ENCODE peak calls at places on chromosome 13, in nine cellular contexts. One of them, this sample, is unnamed.

GRCh38 chr13:39370554-39370953 is 232.4 kb downstream of the LHFPL6 start:
- DNase-seq in astrocyte of the spinal cord: no peak
- DNase-seq in HFF-Myc: no peak
- DNase-seq in thyroid gland: no peak
- DNase-seq in gastrocnemius medialis: no peak
- DNase-seq in right lobe of liver: no peak
- DNase-seq in brain microvascular endothelial cell: no peak
- DNase-seq in fibroblast of pulmonary artery: no peak
- DNase-seq in AG10803: peak; percentile 78
- DNase-seq in this sample: no peak

GRCh38 chr13:53250272-53250875 is 221.8 kb downstream of the OLFM4 start:
- DNase-seq in HFF-Myc: peak; percentile 38
- DNase-seq in right lobe of liver: no peak
- DNase-seq in AG10803: peak; percentile 75
- DNase-seq in astrocyte of the spinal cord: peak; percentile 72
- DNase-seq in fibroblast of pulmonary artery: peak; percentile 83
- DNase-seq in gastrocnemius medialis: no peak
- DNase-seq in brain microvascular endothelial cell: peak; percentile 52
- DNase-seq in thyroid gland: no peak
- DNase-seq in this sample: no peak

GRCh38 chr13:23579886-23580706 is 9.9 kb downstream of the TNFRSF19 start:
- DNase-seq in AG10803: no peak
- DNase-seq in astrocyte of the spinal cord: peak; percentile 29
- DNase-seq in thyroid gland: no peak
- DNase-seq in fibroblast of pulmonary artery: no peak
- DNase-seq in brain microvascular endothelial cell: no peak
- DNase-seq in gastrocnemius medialis: no peak
- DNase-seq in right lobe of liver: no peak
- DNase-seq in HFF-Myc: no peak
- DNase-seq in this sample: no peak

GRCh38 chr13:26449063-26449848 is 108.2 kb upstream of the WASF3 start:
- DNase-seq in HFF-Myc: no peak
- DNase-seq in AG10803: peak; percentile 29
- DNase-seq in brain microvascular endothelial cell: no peak
- DNase-seq in fibroblast of pulmonary artery: no peak
- DNase-seq in gastrocnemius medialis: no peak
- DNase-seq in thyroid gland: no peak
- DNase-seq in astrocyte of the spinal cord: no peak
- DNase-seq in right lobe of liver: no peak
- DNase-seq in this sample: no peak

GRCh38 chr13:100852146-100852545 is 177.6 kb upstream of the TMTC4 start:
- DNase-seq in AG10803: no peak
- DNase-seq in thyroid gland: no peak
- DNase-seq in right lobe of liver: peak; percentile 67
- DNase-seq in gastrocnemius medialis: no peak
- DNase-seq in HFF-Myc: no peak
- DNase-seq in astrocyte of the spinal cord: no peak
- DNase-seq in brain microvascular endothelial cell: no peak
- DNase-seq in fibroblast of pulmonary artery: no peak
- DNase-seq in this sample: no peak

GRCh38 chr13:66102864-66103263 is 1127.3 kb downstream of the PCDH9 start:
- DNase-seq in astrocyte of the spinal cord: peak; percentile 24
- DNase-seq in gastrocnemius medialis: no peak
- DNase-seq in right lobe of liver: no peak
- DNase-seq in brain microvascular endothelial cell: no peak
- DNase-seq in HFF-Myc: no peak
- DNase-seq in thyroid gland: no peak
- DNase-seq in AG10803: peak; percentile 7
- DNase-seq in fibroblast of pulmonary artery: peak; percentile 43
- DNase-seq in this sample: no peak

GRCh38 chr13:49810825-49811526 is 18.5 kb upstream of the KPNA3 start:
- DNase-seq in right lobe of liver: no peak
- DNase-seq in fibroblast of pulmonary artery: peak; percentile 71
- DNase-seq in AG10803: peak; percentile 15
- DNase-seq in gastrocnemius medialis: peak; percentile 27
- DNase-seq in HFF-Myc: no peak
- DNase-seq in brain microvascular endothelial cell: peak; percentile 46
- DNase-seq in thyroid gland: no peak
- DNase-seq in astrocyte of the spinal cord: no peak
- DNase-seq in this sample: no peak

GRCh38 chr13:112254061-112254818 is 121.9 kb upstream of the SPACA7 start:
- DNase-seq in brain microvascular endothelial cell: no peak
- DNase-seq in AG10803: no peak
- DNase-seq in gastrocnemius medialis: no peak
- DNase-seq in thyroid gland: no peak
- DNase-seq in fibroblast of pulmonary artery: no peak
- DNase-seq in right lobe of liver: no peak
- DNase-seq in HFF-Myc: no peak
- DNase-seq in astrocyte of the spinal cord: no peak
- DNase-seq in this sample: no peak

GRCh38 chr13:49830721-49831120 is 38.2 kb upstream of the KPNA3 start:
- DNase-seq in gastrocnemius medialis: no peak
- DNase-seq in brain microvascular endothelial cell: no peak
- DNase-seq in fibroblast of pulmonary artery: no peak
- DNase-seq in astrocyte of the spinal cord: no peak
- DNase-seq in thyroid gland: no peak
- DNase-seq in right lobe of liver: no peak
- DNase-seq in AG10803: no peak
- DNase-seq in HFF-Myc: no peak
- DNase-seq in this sample: no peak

GRCh38 chr13:90576067-90576466 is 771.4 kb upstream of the MIR17HG start:
- DNase-seq in astrocyte of the spinal cord: no peak
- DNase-seq in AG10803: no peak
- DNase-seq in thyroid gland: no peak
- DNase-seq in fibroblast of pulmonary artery: no peak
- DNase-seq in brain microvascular endothelial cell: no peak
- DNase-seq in HFF-Myc: no peak
- DNase-seq in gastrocnemius medialis: no peak
- DNase-seq in right lobe of liver: no peak
- DNase-seq in this sample: no peak

DNA sequence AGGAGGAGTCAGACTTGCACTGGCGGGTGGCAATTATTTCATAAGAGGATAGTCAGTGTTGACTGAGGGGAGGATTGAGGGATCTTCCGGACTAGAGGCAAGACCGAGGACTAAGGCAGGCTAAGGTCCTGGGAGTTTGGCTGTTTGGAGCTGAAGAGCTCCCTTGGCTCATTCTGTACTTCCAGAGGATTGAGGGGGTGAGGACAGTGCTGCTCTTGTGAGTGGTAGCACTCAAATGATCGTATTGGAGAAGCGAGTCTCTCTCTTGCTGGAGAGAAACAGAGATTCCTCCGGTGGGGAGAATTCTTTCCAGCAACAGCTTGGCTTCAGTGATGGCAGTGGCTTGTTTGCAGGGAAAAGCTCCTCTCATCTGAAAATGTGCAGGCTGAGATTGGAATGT is 47.1 kb downstream of the ING1 start:
- DNase-seq in brain microvascular endothelial cell: no peak
- DNase-seq in thyroid gland: no peak
- DNase-seq in astrocyte of the spinal cord: no peak
- DNase-seq in fibroblast of pulmonary artery: no peak
- DNase-seq in right lobe of liver: no peak
- DNase-seq in gastrocnemius medialis: no peak
- DNase-seq in HFF-Myc: no peak
- DNase-seq in AG10803: no peak
- DNase-seq in this sample: no peak
- TF ChIP-seq CTCF in brain microvascular endothelial cell: no peak
- TF ChIP-seq CTCF in thyroid gland: no peak
- TF ChIP-seq CTCF in astrocyte of the spinal cord: no peak
- TF ChIP-seq CTCF in fibroblast of pulmonary artery: no peak
- TF ChIP-seq CTCF in right lobe of liver: no peak
- TF ChIP-seq CTCF in gastrocnemius medialis: no peak
- TF ChIP-seq CTCF in HFF-Myc: no peak
- TF ChIP-seq CTCF in AG10803: no peak
- TF ChIP-seq CTCF in this sample: no peak

DNA sequence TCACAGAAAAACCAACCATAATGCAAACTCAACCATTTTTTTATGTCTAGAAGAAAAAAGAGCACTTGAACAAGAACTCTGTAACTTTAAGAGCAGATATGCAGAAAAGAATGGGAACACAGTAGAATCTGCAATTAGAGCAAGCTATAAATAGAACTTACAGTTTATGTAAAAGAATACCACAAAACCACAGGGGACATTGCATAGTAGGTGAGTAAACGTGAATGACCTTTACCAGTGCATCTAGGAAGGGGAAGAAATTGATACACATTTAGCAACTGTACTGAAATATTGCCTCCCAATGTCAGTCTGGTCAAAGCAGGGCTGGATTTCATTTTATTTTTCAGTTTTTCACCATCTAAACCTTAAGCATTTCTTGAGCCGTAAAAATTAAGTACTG is 242.2 kb upstream of the EDNRB start:
- DNase-seq in HFF-Myc: peak; percentile 29
- DNase-seq in astrocyte of the spinal cord: peak; percentile 70
- DNase-seq in AG10803: peak; percentile 76
- DNase-seq in gastrocnemius medialis: no peak
- DNase-seq in right lobe of liver: no peak
- DNase-seq in fibroblast of pulmonary artery: peak; percentile 32
- DNase-seq in brain microvascular endothelial cell: no peak
- DNase-seq in thyroid gland: no peak
- DNase-seq in this sample: no peak
- TF ChIP-seq CTCF in HFF-Myc: no peak
- TF ChIP-seq CTCF in astrocyte of the spinal cord: no peak
- TF ChIP-seq CTCF in AG10803: no peak
- TF ChIP-seq CTCF in gastrocnemius medialis: no peak
- TF ChIP-seq CTCF in right lobe of liver: no peak
- TF ChIP-seq CTCF in fibroblast of pulmonary artery: no peak
- TF ChIP-seq CTCF in brain microvascular endothelial cell: no peak
- TF ChIP-seq CTCF in thyroid gland: no peak
- TF ChIP-seq CTCF in this sample: no peak

GRCh38 chr13:69755101-69755500 is 352.5 kb upstream of the ATXN8OS start:
- DNase-seq in gastrocnemius medialis: no peak
- DNase-seq in brain microvascular endothelial cell: no peak
- DNase-seq in fibroblast of pulmonary artery: no peak
- DNase-seq in AG10803: no peak
- DNase-seq in thyroid gland: no peak
- DNase-seq in astrocyte of the spinal cord: no peak
- DNase-seq in right lobe of liver: no peak
- DNase-seq in HFF-Myc: no peak
- DNase-seq in this sample: no peak
- TF ChIP-seq CTCF in gastrocnemius medialis: no peak
- TF ChIP-seq CTCF in brain microvascular endothelial cell: no peak
- TF ChIP-seq CTCF in fibroblast of pulmonary artery: no peak
- TF ChIP-seq CTCF in AG10803: no peak
- TF ChIP-seq CTCF in thyroid gland: no peak
- TF ChIP-seq CTCF in astrocyte of the spinal cord: no peak
- TF ChIP-seq CTCF in right lobe of liver: no peak
- TF ChIP-seq CTCF in HFF-Myc: no peak
- TF ChIP-seq CTCF in this sample: no peak

GRCh38 chr13:98240974-98241373 is 63.9 kb upstream of the RNF113B start:
- DNase-seq in AG10803: no peak
- DNase-seq in brain microvascular endothelial cell: no peak
- DNase-seq in astrocyte of the spinal cord: no peak
- DNase-seq in thyroid gland: no peak
- DNase-seq in fibroblast of pulmonary artery: no peak
- DNase-seq in right lobe of liver: no peak
- DNase-seq in gastrocnemius medialis: no peak
- DNase-seq in HFF-Myc: no peak
- DNase-seq in this sample: no peak
- TF ChIP-seq CTCF in AG10803: no peak
- TF ChIP-seq CTCF in brain microvascular endothelial cell: no peak
- TF ChIP-seq CTCF in astrocyte of the spinal cord: no peak
- TF ChIP-seq CTCF in thyroid gland: no peak
- TF ChIP-seq CTCF in fibroblast of pulmonary artery: no peak
- TF ChIP-seq CTCF in right lobe of liver: no peak
- TF ChIP-seq CTCF in gastrocnemius medialis: no peak
- TF ChIP-seq CTCF in HFF-Myc: no peak
- TF ChIP-seq CTCF in this sample: no peak

DNA sequence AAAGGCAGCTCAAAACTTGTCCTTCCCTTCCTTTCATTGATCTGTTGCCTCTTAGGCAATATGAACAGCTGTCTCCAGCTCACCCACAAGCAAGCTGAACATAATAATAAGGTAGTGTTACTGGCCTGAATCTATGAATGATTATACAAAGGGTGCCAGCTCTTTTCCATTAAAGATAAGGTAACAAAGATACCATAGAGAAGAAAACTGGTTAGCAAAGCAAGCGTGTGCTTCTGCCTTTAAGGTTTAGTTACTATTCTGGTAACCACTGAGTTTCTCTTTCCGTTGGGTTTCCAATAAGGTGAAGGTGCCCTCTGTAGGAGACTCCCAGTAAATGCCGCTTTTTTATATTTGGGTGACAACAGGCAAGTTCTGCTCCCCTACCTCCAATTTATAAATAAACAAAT is 12.1 kb upstream of the DACH1 start:
- DNase-seq in thyroid gland: no peak
- DNase-seq in fibroblast of pulmonary artery: peak; percentile 69
- DNase-seq in AG10803: no peak
- DNase-seq in HFF-Myc: peak; percentile 22
- DNase-seq in astrocyte of the spinal cord: peak; percentile 52
- DNase-seq in right lobe of liver: no peak
- DNase-seq in brain microvascular endothelial cell: peak; percentile 21
- DNase-seq in gastrocnemius medialis: no peak
- DNase-seq in this sample: no peak
- TF ChIP-seq CTCF in thyroid gland: no peak
- TF ChIP-seq CTCF in fibroblast of pulmonary artery: peak; percentile 75
- TF ChIP-seq CTCF in AG10803: peak; percentile 39
- TF ChIP-seq CTCF in HFF-Myc: peak; percentile 54
- TF ChIP-seq CTCF in astrocyte of the spinal cord: peak; percentile 68
- TF ChIP-seq CTCF in right lobe of liver: peak; percentile 57
- TF ChIP-seq CTCF in brain microvascular endothelial cell: peak; percentile 72
- TF ChIP-seq CTCF in gastrocnemius medialis: peak; percentile 53
- TF ChIP-seq CTCF in this sample: peak; percentile 41

GRCh38 chr13:104106705-104107393 is 1040.6 kb upstream of the SLC10A2 start:
- DNase-seq in gastrocnemius medialis: no peak
- DNase-seq in AG10803: no peak
- DNase-seq in HFF-Myc: no peak
- DNase-seq in astrocyte of the spinal cord: peak; percentile 47
- DNase-seq in fibroblast of pulmonary artery: peak; percentile 88
- DNase-seq in brain microvascular endothelial cell: peak; percentile 57
- DNase-seq in right lobe of liver: no peak
- DNase-seq in thyroid gland: no peak
- DNase-seq in this sample: no peak
- TF ChIP-seq CTCF in gastrocnemius medialis: no peak
- TF ChIP-seq CTCF in AG10803: no peak
- TF ChIP-seq CTCF in HFF-Myc: no peak
- TF ChIP-seq CTCF in astrocyte of the spinal cord: no peak
- TF ChIP-seq CTCF in fibroblast of pulmonary artery: no peak
- TF ChIP-seq CTCF in brain microvascular endothelial cell: peak; percentile 20
- TF ChIP-seq CTCF in right lobe of liver: no peak
- TF ChIP-seq CTCF in thyroid gland: no peak
- TF ChIP-seq CTCF in this sample: no peak

DNA sequence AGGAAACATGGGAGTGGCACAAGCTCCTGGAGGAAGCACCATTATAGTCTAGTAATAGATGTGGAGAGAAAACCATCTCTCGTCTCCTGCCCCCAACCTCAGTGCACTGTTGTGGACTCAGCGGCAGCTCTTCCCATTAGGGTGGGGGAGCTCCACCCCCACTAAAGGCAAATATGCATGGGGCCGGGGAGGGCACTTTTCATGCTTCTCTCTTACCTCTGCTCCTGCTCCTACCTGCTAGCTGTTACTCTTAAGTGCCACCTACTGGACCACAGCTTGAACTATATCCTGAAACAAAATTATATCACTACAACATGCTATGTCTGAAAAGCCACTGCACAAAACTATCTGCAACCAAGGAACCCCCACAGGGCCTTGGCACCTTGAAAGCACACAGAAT is 112.6 kb upstream of the DACH1 start:
- DNase-seq in astrocyte of the spinal cord: peak; percentile 5
- DNase-seq in brain microvascular endothelial cell: peak; percentile 4
- DNase-seq in thyroid gland: no peak
- DNase-seq in right lobe of liver: no peak
- DNase-seq in fibroblast of pulmonary artery: peak; percentile 8
- DNase-seq in HFF-Myc: no peak
- DNase-seq in AG10803: no peak
- DNase-seq in gastrocnemius medialis: no peak
- DNase-seq in this sample: no peak
- TF ChIP-seq CTCF in astrocyte of the spinal cord: peak; percentile 31
- TF ChIP-seq CTCF in brain microvascular endothelial cell: peak; percentile 46
- TF ChIP-seq CTCF in thyroid gland: no peak
- TF ChIP-seq CTCF in right lobe of liver: peak; percentile 28
- TF ChIP-seq CTCF in fibroblast of pulmonary artery: peak; percentile 21
- TF ChIP-seq CTCF in HFF-Myc: no peak
- TF ChIP-seq CTCF in AG10803: no peak
- TF ChIP-seq CTCF in gastrocnemius medialis: no peak
- TF ChIP-seq CTCF in this sample: no peak

GRCh38 chr13:42078113-42078769 is 29.8 kb downstream of the DGKH start:
- DNase-seq in brain microvascular endothelial cell: no peak
- DNase-seq in thyroid gland: no peak
- DNase-seq in astrocyte of the spinal cord: no peak
- DNase-seq in fibroblast of pulmonary artery: no peak
- DNase-seq in HFF-Myc: peak; percentile 52
- DNase-seq in gastrocnemius medialis: no peak
- DNase-seq in AG10803: peak; percentile 35
- DNase-seq in right lobe of liver: no peak
- DNase-seq in this sample: no peak
- TF ChIP-seq CTCF in brain microvascular endothelial cell: no peak
- TF ChIP-seq CTCF in thyroid gland: no peak
- TF ChIP-seq CTCF in astrocyte of the spinal cord: no peak
- TF ChIP-seq CTCF in fibroblast of pulmonary artery: no peak
- TF ChIP-seq CTCF in HFF-Myc: no peak
- TF ChIP-seq CTCF in gastrocnemius medialis: peak; percentile 45
- TF ChIP-seq CTCF in AG10803: no peak
- TF ChIP-seq CTCF in right lobe of liver: peak; percentile 22
- TF ChIP-seq CTCF in this sample: no peak

This sample was measured in psoas muscle.